ENCODE peak calls at places on chromosomes 6 and 20, in seven cellular contexts. P is stimulated activated CD4-positive, alpha-beta T cell treated with anti-CD3 and anti-CD28 coated beads, Interleukin-15, amount 100 ng/mL, for 1 hour; L is lower lobe of right lung; X is kidney tubule cell; B is DMS153; Y is left lung; I is fibroblast of the conjunctiva. Z is an unnamed sample.

GRCh38 chr6:5737460-5737859 is 269.3 kb downstream of the NRN1 start:
- DNase-seq in P (no peak), L (no peak), X (no peak), B (no peak), Y (no peak), I (no peak), Z (no peak)

GRCh38 chr6:33521790-33522091 is 58.3 kb downstream of the BAK1 start:
- DNase-seq in P (no peak), L (no peak), X (no peak), B (no peak), Y (no peak), I (no peak), Z (no peak)

GRCh38 chr6:39348740-39349139 is 26.2 kb upstream of the KCNK16 start:
- DNase-seq in P (no peak), L (no peak), X (no peak), B (no peak), Y (no peak), I (no peak), Z (no peak)

GRCh38 chr20:48124181-48124782 is 339.0 kb upstream of the SULF2 start:
- DNase-seq in P (no peak), L (no peak), X (no peak), B (no peak), Y (no peak), I (no peak), Z (no peak)

GRCh38 chr20:42447270-42447669 is 742.4 kb downstream of the PTPRT start:
- DNase-seq in P (no peak), L (no peak), X (no peak), B (no peak), Y (no peak), I (no peak), Z (no peak)

GRCh38 chr6:13924146-13924948 is 405 bp upstream of the RNF182 start:
- DNase-seq in P (no peak), L (peak), X (peak), B (no peak), Y (peak), I (no peak), Z (no peak)

GRCh38 chr6:32622545-32623401 is 14.4 kb upstream of the HLA-DQA1 start:
- DNase-seq in P (peak), L (peak), X (peak), B (peak), Y (no peak), I (peak), Z (peak)

GRCh38 chr6:1393641-1394283 is 4.4 kb downstream of the FOXF2 start:
- DNase-seq in P (no peak), L (no peak), X (no peak), B (no peak), Y (no peak), I (no peak), Z (no peak)

GRCh38 chr6:41497994-41498393 is 48.2 kb upstream of the FOXP4 start:
- DNase-seq in P (no peak), L (no peak), X (peak), B (no peak), Y (no peak), I (no peak), Z (no peak)

GRCh38 chr6:70423189-70424133 is 10.2 kb downstream of the FAM135A start:
- DNase-seq in P (no peak), L (no peak), X (no peak), B (no peak), Y (no peak), I (no peak), Z (no peak)

GRCh38 chr20:64063389-64064144 is 569 bp downstream of the TCEA2 start:
- DNase-seq in P (no peak), L (no peak), X (no peak), B (no peak), Y (no peak), I (no peak), Z (no peak)

GRCh38 chr6:39594304-39594703 is 130.9 kb downstream of the KIF6 start:
- DNase-seq in P (no peak), L (no peak), X (no peak), B (no peak), Y (no peak), I (no peak), Z (no peak)

GRCh38 chr20:62208805-62209755 is 11.0 kb downstream of the HRH3 start:
- DNase-seq in P (no peak), L (peak), X (peak), B (peak), Y (no peak), I (no peak), Z (no peak)

GRCh38 chr6:56401477-56402070 is 154.2 kb upstream of the COL21A1 start:
- DNase-seq in P (no peak), L (no peak), X (no peak), B (no peak), Y (no peak), I (no peak), Z (no peak)

GRCh38 chr20:25007491-25008305 is 15.1 kb upstream of the APMAP start:
- DNase-seq in P (no peak), L (no peak), X (no peak), B (no peak), Y (peak), I (no peak), Z (no peak)

GRCh38 chr6:134657751-134658522 is 292.0 kb downstream of the ALDH8A1 start:
- DNase-seq in P (no peak), L (no peak), X (peak), B (no peak), Y (no peak), I (no peak), Z (no peak)

GRCh38 chr6:136426627-136427377 is 123.4 kb downstream of the MAP7 start:
- DNase-seq in P (no peak), L (no peak), X (no peak), B (no peak), Y (no peak), I (no peak), Z (no peak)

GRCh38 chr6:49001856-49002255 is 461.2 kb downstream of the MMUT start:
- DNase-seq in P (no peak), L (no peak), X (peak), B (no peak), Y (no peak), I (peak), Z (no peak)

GRCh38 chr6:84065718-84066290 is 32.2 kb downstream of the MRAP2 start:
- DNase-seq in P (no peak), L (no peak), X (peak), B (peak), Y (no peak), I (peak), Z (no peak)

GRCh38 chr6:122495612-122496011 is 24.0 kb upstream of the SERINC1 start:
- DNase-seq in P (no peak), L (no peak), X (no peak), B (no peak), Y (no peak), I (no peak), Z (no peak)

GRCh38 chr6:41453232-41453631 is 92.9 kb upstream of the FOXP4 start:
- DNase-seq in P (no peak), L (no peak), X (no peak), B (no peak), Y (no peak), I (no peak), Z (no peak)

GRCh38 chr6:78810698-78811097 is 56.7 kb upstream of the IRAK1BP1 start:
- DNase-seq in P (no peak), L (no peak), X (peak), B (no peak), Y (no peak), I (peak), Z (no peak)

GRCh38 chr6:83057705-83058321 is 7.8 kb downstream of the UBE3D start:
- DNase-seq in P (no peak), L (no peak), X (peak), B (peak), Y (no peak), I (peak), Z (peak)

GRCh38 chr20:58714340-58714922 is 21.8 kb downstream of the NPEPL1 start:
- DNase-seq in P (no peak), L (no peak), X (no peak), B (no peak), Y (peak), I (no peak), Z (no peak)

GRCh38 chr20:4011226-4011975 is 4.0 kb downstream of the RNF24 start:
- DNase-seq in P (no peak), L (no peak), X (peak), B (no peak), Y (no peak), I (no peak), Z (no peak)

GRCh38 chr6:112429226-112429625 is 82.1 kb downstream of the RFPL4B start:
- DNase-seq in P (no peak), L (no peak), X (peak), B (no peak), Y (no peak), I (no peak), Z (no peak)

GRCh38 chr20:47854687-47855212 is 69.5 kb upstream of the SULF2 start:
- DNase-seq in P (no peak), L (no peak), X (peak), B (no peak), Y (no peak), I (peak), Z (peak)

GRCh38 chr6:118768441-118768840 is 117.0 kb upstream of the CEP85L start:
- DNase-seq in P (no peak), L (no peak), X (no peak), B (no peak), Y (no peak), I (no peak), Z (no peak)

Z was measured in AML-193.